ENCODE peak calls at places on chromosomes 6 and 20, in six cellular contexts. O is ascending aorta, Y is aorta, B is EL, W is fibroblast of the conjunctiva, C is DMS153. Q is an unnamed sample.

GRCh38 chr20:50146732-50147662 is 6.5 kb downstream of the PEDS1 start:
- DNase-seq in O (no peak), B (no peak), Y (no peak), W (no peak), C (peak), Q (peak)

GRCh38 chr6:389622-390021 is 1.9 kb upstream of the IRF4 start:
- DNase-seq in B (no peak), C (no peak), Y (no peak), O (no peak), W (no peak), Q (no peak)

GRCh38 chr6:34457747-34458462 is 8.0 kb upstream of the PACSIN1 start:
- DNase-seq in B (no peak), O (no peak), W (no peak), Y (no peak), C (no peak), Q (no peak)

GRCh38 chr6:143225929-143226328 is 165.2 kb downstream of the AIG1 start:
- DNase-seq in C (no peak), O (no peak), W (no peak), Y (no peak), B (no peak), Q (no peak)

GRCh38 chr6:41098366-41098765 is 25.6 kb downstream of the NFYA start:
- DNase-seq in C (no peak), W (no peak), B (peak), O (no peak), Y (no peak), Q (peak)

GRCh38 chr6:28807682-28808280 is 116.0 kb downstream of the TRIM27 start:
- DNase-seq in O (no peak), Y (no peak), B (peak), C (peak), W (no peak), Q (peak)

GRCh38 chr6:134442073-134442472 is 124.2 kb upstream of the SGK1 start:
- DNase-seq in C (no peak), Y (no peak), O (no peak), B (no peak), W (no peak), Q (no peak)

GRCh38 chr6:31956796-31957195 is 2.0 kb downstream of the NELFE start:
- DNase-seq in Y (no peak), B (no peak), C (no peak), W (no peak), O (no peak), Q (no peak)

GRCh38 chr6:150024646-150025155 is 631 bp downstream of the RAET1L start:
- DNase-seq in Y (peak), O (peak), C (no peak), W (no peak), B (no peak), Q (no peak)

GRCh38 chr6:149895702-149896310 is 2.1 kb downstream of the RAET1E start:
- DNase-seq in C (peak), B (peak), O (peak), W (no peak), Y (no peak), Q (peak)

Q was measured in iris pigment epithelial cell.